ENCODE peak calls at places on chromosomes 11 and 22, in six cellular contexts. C is caudate nucleus; U is cardiac fibroblast; M is activated CD4-positive, alpha-beta T cell treated with anti-CD3 and anti-CD28 coated beads, Interleukin-2, amount 50 U/mL, for 24 hours; N is astrocyte of the cerebellum; A is HS-27A. L is an unnamed sample.
A peak's percentile ranks its signal among the peaks of the same experiment; 100 is the strongest.

GRCh38 chr11:101929516-101929915 is 13.2 kb upstream of the ANGPTL5 start:
- DNase-seq in N (no peak), A (no peak), C (no peak), M (no peak), U (no peak), L (no peak)

GRCh38 chr11:111585371-111585770 is 16.9 kb upstream of the SIK2 start:
- DNase-seq in M (no peak), U (peak; percentile 86), A (no peak), N (no peak), C (no peak), L (peak; percentile 91)

GRCh38 chr11:120579601-120580000 is 68.1 kb downstream of the GRIK4 start:
- DNase-seq in U (no peak), A (no peak), C (no peak), M (no peak), N (no peak), L (no peak)

GRCh38 chr11:69393178-69393832 is 88.2 kb upstream of the LINC01488 start:
- DNase-seq in N (no peak), A (no peak), M (no peak), U (no peak), C (no peak), L (no peak)

GRCh38 chr11:79400717-79401330 is 40.0 kb downstream of the TENM4 start:
- DNase-seq in U (peak; percentile 47), N (no peak), C (no peak), M (no peak), A (no peak), L (no peak)

GRCh38 chr22:29382575-29383328 is 5.6 kb downstream of the AP1B1 start:
- DNase-seq in M (no peak), N (no peak), U (no peak), A (no peak), C (no peak), L (no peak)

GRCh38 chr11:26950260-26950719 is 43.6 kb upstream of the FIBIN start:
- DNase-seq in C (no peak), M (no peak), N (no peak), A (no peak), U (peak; percentile 93), L (peak; percentile 90)

GRCh38 chr11:45001466-45002165 is 50.9 kb upstream of the TP53I11 start:
- DNase-seq in N (no peak), C (no peak), A (no peak), M (no peak), U (no peak), L (no peak)

GRCh38 chr22:41367680-41368542 is 13.8 kb upstream of the TEF start:
- DNase-seq in A (no peak), U (peak; percentile 40), C (peak; percentile 35), M (no peak), N (no peak), L (no peak)

GRCh38 chr22:33352768-33353167 is 294.6 kb upstream of the SYN3 start:
- DNase-seq in N (no peak), A (no peak), C (no peak), M (no peak), U (no peak), L (no peak)

GRCh38 chr22:36352775-36353507 is 34.8 kb downstream of the MYH9 start:
- DNase-seq in U (peak; percentile 86), N (peak; percentile 87), M (no peak), C (no peak), A (no peak), L (peak; percentile 77)

GRCh38 chr22:50702261-50702671 is 29.6 kb downstream of the SHANK3 start:
- DNase-seq in M (no peak), U (no peak), N (no peak), A (no peak), C (no peak), L (no peak)

GRCh38 chr11:114040706-114041211 is 18.8 kb upstream of the ZBTB16 start:
- DNase-seq in U (peak; percentile 77), N (peak; percentile 41), M (no peak), C (no peak), A (no peak), L (no peak)

GRCh38 chr11:20368441-20368840 is 4.9 kb downstream of the HTATIP2 start:
- DNase-seq in N (no peak), A (no peak), C (no peak), U (peak; percentile 18), M (no peak), L (no peak)

GRCh38 chr11:24828938-24829337 is 332.1 kb downstream of the LUZP2 start:
- DNase-seq in M (no peak), N (no peak), C (no peak), U (no peak), A (no peak), L (no peak)

GRCh38 chr11:130979386-130979972 is 63.2 kb upstream of the SNX19 start:
- DNase-seq in C (no peak), N (peak; percentile 11), U (peak; percentile 62), M (no peak), A (no peak), L (peak; percentile 18)

GRCh38 chr22:36395922-36396321 is 8.2 kb upstream of the MYH9 start:
- DNase-seq in A (no peak), M (no peak), N (no peak), U (peak; percentile 70), C (no peak), L (peak; percentile 73)

GRCh38 chr11:118180300-118180703 is 3.9 kb upstream of the SCN2B start:
- DNase-seq in A (no peak), C (peak; percentile 79), U (peak; percentile 25), M (no peak), N (no peak), L (no peak)

GRCh38 chr22:38832005-38832978 is 11.5 kb downstream of the NPTXR start:
- DNase-seq in C (no peak), M (no peak), A (no peak), N (no peak), U (no peak), L (no peak)

GRCh38 chr11:110337570-110338193 is 41.3 kb upstream of the RDX start:
- DNase-seq in U (peak; percentile 22), N (no peak), C (no peak), A (peak; percentile 19), M (no peak), L (peak; percentile 67)

GRCh38 chr11:20647976-20648565 is 21.3 kb upstream of the NELL1 start:
- DNase-seq in M (peak; percentile 2), A (peak; percentile 12), N (peak; percentile 29), C (peak; percentile 14), U (peak; percentile 67), L (peak; percentile 45)

GRCh38 chr11:65316311-65316978 is 1.8 kb downstream of the CDC42EP2 start:
- DNase-seq in N (no peak), U (peak; percentile 98), C (no peak), M (no peak), A (peak; percentile 84), L (peak; percentile 87)